ENCODE peak calls at places on chromosomes 12 and 14, in nine cellular contexts. O is lower lobe of right lung; S is activated CD8-positive, alpha-beta T cell treated with anti-CD3 and anti-CD28 coated beads for 36 hours; L is fibroblast of villous mesenchyme; F is midbrain; C is CD4-positive, CD25-positive, alpha-beta regulatory T cell; M is NCI-H1105; V is transverse colon; E is tibial artery. R is an unnamed sample.

GRCh38 chr12:131833896-131834641 is 5.9 kb downstream of the MMP17 start:
- DNase-seq in L (peak), F (peak), E (no peak), V (no peak), O (no peak), M (peak), S (no peak), C (no peak), R (no peak)

GRCh38 chr12:94676011-94676709 is 25.8 kb upstream of the TMCC3 start:
- DNase-seq in M (no peak), S (peak), E (peak), V (peak), F (peak), O (peak), C (peak), L (peak), R (peak)

GRCh38 chr12:21566223-21566906 is 38.3 kb downstream of the GYS2 start:
- DNase-seq in F (no peak), V (no peak), L (peak), M (no peak), O (no peak), S (no peak), E (no peak), C (no peak), R (no peak)

GRCh38 chr14:61101803-61102548 is 120.9 kb downstream of the SLC38A6 start:
- DNase-seq in M (no peak), L (peak), S (no peak), E (no peak), F (no peak), C (peak), V (no peak), O (no peak), R (peak)

GRCh38 chr12:96749978-96750377 is 157.1 kb upstream of the NEDD1 start:
- DNase-seq in S (no peak), O (no peak), M (no peak), E (no peak), V (no peak), C (no peak), F (no peak), L (no peak), R (no peak)

GRCh38 chr14:74364271-74364880 is 16.1 kb downstream of the VRTN start:
- DNase-seq in M (no peak), S (no peak), V (no peak), E (no peak), L (no peak), C (no peak), O (no peak), F (peak), R (no peak)

GRCh38 chr14:103828315-103828967 is 18.9 kb downstream of the PPP1R13B start:
- DNase-seq in O (no peak), M (no peak), S (peak), E (peak), V (peak), L (no peak), F (no peak), C (no peak), R (no peak)

GRCh38 chr12:40192704-40193255 is 32.0 kb upstream of the LRRK2 start:
- DNase-seq in E (no peak), O (no peak), M (no peak), V (peak), F (no peak), S (peak), L (no peak), C (peak), R (peak)

GRCh38 chr12:21642707-21643389 is 14.8 kb downstream of the LDHB start:
- DNase-seq in L (peak), V (no peak), F (no peak), C (no peak), M (no peak), O (no peak), S (no peak), E (no peak), R (no peak)

GRCh38 chr14:42671636-42672035 is 1065.0 kb downstream of the LRFN5 start:
- DNase-seq in O (no peak), M (no peak), L (no peak), S (no peak), E (no peak), F (no peak), C (no peak), V (no peak), R (no peak)

GRCh38 chr14:73266317-73266716 is 29.0 kb downstream of the PAPLN start:
- DNase-seq in V (no peak), M (no peak), E (no peak), C (no peak), L (no peak), F (no peak), S (no peak), O (no peak), R (no peak)

GRCh38 chr12:109087250-109087649 is 6.0 kb downstream of the ALKBH2 start:
- DNase-seq in F (no peak), L (no peak), E (no peak), M (no peak), O (no peak), S (peak), C (no peak), V (no peak), R (no peak)

GRCh38 chr12:14514946-14515345 is 52.7 kb downstream of the PLBD1 start:
- DNase-seq in M (no peak), L (peak), F (no peak), V (no peak), C (no peak), E (no peak), O (no peak), S (no peak), R (no peak)

GRCh38 chr12:24133385-24133784 is 183.9 kb upstream of the SOX5 start:
- DNase-seq in C (no peak), E (no peak), M (peak), L (no peak), V (no peak), F (no peak), O (no peak), S (no peak), R (no peak)

GRCh38 chr12:106445981-106446380 is 88.4 kb downstream of the POLR3B start:
- DNase-seq in O (no peak), M (peak), C (no peak), L (no peak), E (no peak), S (no peak), F (no peak), V (no peak), R (no peak)

GRCh38 chr14:100603341-100604125 is 16.3 kb upstream of the BEGAIN start:
- DNase-seq in F (no peak), M (no peak), L (no peak), S (no peak), E (no peak), O (no peak), C (no peak), V (no peak), R (no peak)

GRCh38 chr14:94560291-94560665 is 964 bp upstream of the SERPINA4 start:
- DNase-seq in E (no peak), V (no peak), C (no peak), O (no peak), S (no peak), M (no peak), F (no peak), L (no peak), R (no peak)

GRCh38 chr14:59207506-59207933 is 19.1 kb downstream of the DAAM1 start:
- DNase-seq in C (no peak), V (no peak), M (no peak), F (no peak), L (no peak), O (no peak), E (no peak), S (no peak), R (peak)

GRCh38 chr12:3117144-3117581 is 40.0 kb downstream of the TSPAN9 start:
- DNase-seq in C (no peak), S (no peak), F (no peak), O (no peak), V (no peak), E (no peak), L (peak), M (no peak), R (no peak)

GRCh38 chr12:124656947-124657434 is 89.6 kb upstream of the NCOR2 start:
- DNase-seq in E (no peak), F (no peak), L (no peak), O (no peak), C (no peak), M (no peak), V (no peak), S (no peak), R (no peak)

GRCh38 chr12:4246116-4246515 is 27.4 kb upstream of the CCND2 start:
- DNase-seq in S (no peak), V (no peak), L (no peak), E (no peak), F (no peak), O (no peak), M (no peak), C (no peak), R (peak)

GRCh38 chr12:23084236-23084995 is 459.4 kb downstream of the ETNK1 start:
- DNase-seq in F (no peak), C (no peak), M (peak), S (no peak), E (no peak), V (no peak), L (peak), O (no peak), R (no peak)

GRCh38 chr12:121030576-121031212 is 8.4 kb downstream of the OASL start:
- DNase-seq in V (no peak), F (no peak), O (peak), S (no peak), E (no peak), M (no peak), L (no peak), C (no peak), R (no peak)

GRCh38 chr14:25537846-25538455 is 488.0 kb upstream of the STXBP6 start:
- DNase-seq in M (peak), C (no peak), V (peak), E (no peak), L (no peak), S (peak), O (no peak), F (peak), R (peak)

GRCh38 chr12:7411343-7411742 is 32.6 kb downstream of the CD163L1 start:
- DNase-seq in C (no peak), F (no peak), L (no peak), S (no peak), O (no peak), E (no peak), M (no peak), V (no peak), R (no peak)

GRCh38 chr12:25585021-25585523 is 32.0 kb upstream of the LMNTD1 start:
- DNase-seq in C (no peak), V (no peak), M (peak), O (no peak), L (peak), S (no peak), E (peak), F (peak), R (no peak)

GRCh38 chr12:80157640-80158039 is 58.3 kb downstream of the OTOGL start:
- DNase-seq in V (no peak), F (no peak), M (no peak), O (no peak), E (no peak), S (no peak), L (peak), C (no peak), R (no peak)

GRCh38 chr12:78938341-78939084 is 73.9 kb downstream of the SYT1 start:
- DNase-seq in E (no peak), S (no peak), F (no peak), L (no peak), V (no peak), O (no peak), C (no peak), M (peak), R (no peak)

GRCh38 chr12:94725375-94726168 is 75.2 kb upstream of the TMCC3 start:
- DNase-seq in E (peak), M (no peak), L (peak), V (peak), C (peak), F (peak), S (no peak), O (no peak), R (peak)

GRCh38 chr14:93013368-93013719 is 90.4 kb downstream of the CHGA start:
- DNase-seq in V (no peak), L (no peak), E (peak), C (no peak), M (no peak), O (no peak), S (peak), F (no peak), R (peak)

GRCh38 chr12:121264951-121265350 is 31.6 kb downstream of the CAMKK2 start:
- DNase-seq in E (no peak), M (no peak), V (no peak), S (no peak), F (no peak), O (no peak), C (no peak), L (no peak), R (no peak)

GRCh38 chr14:41973178-41973577 is 366.5 kb downstream of the LRFN5 start:
- DNase-seq in M (no peak), S (no peak), C (no peak), L (no peak), F (no peak), E (no peak), V (no peak), O (no peak), R (no peak)

GRCh38 chr14:75267141-75267601 is 11.5 kb upstream of the FOS start:
- DNase-seq in O (no peak), F (no peak), E (no peak), V (no peak), L (peak), S (no peak), C (no peak), M (no peak), R (no peak)

GRCh38 chr14:74531467-74531866 is 37.9 kb downstream of the ISCA2 start:
- DNase-seq in F (no peak), E (no peak), C (no peak), S (peak), M (no peak), L (peak), O (no peak), V (peak), R (peak)

GRCh38 chr12:51678086-51678724 is 87.2 kb downstream of the SCN8A start:
- DNase-seq in L (peak), O (no peak), E (no peak), S (peak), V (peak), C (peak), F (peak), M (no peak), R (peak)

GRCh38 chr12:109223868-109224267 is 85.2 kb downstream of the FOXN4 start:
- DNase-seq in S (no peak), E (no peak), V (no peak), O (no peak), F (no peak), L (no peak), M (no peak), C (no peak), R (no peak)

GRCh38 chr14:99272669-99273024 is 650 bp upstream of the BCL11B start:
- DNase-seq in S (no peak), V (no peak), O (no peak), L (no peak), F (no peak), M (peak), C (no peak), E (no peak), R (no peak)

GRCh38 chr12:100151769-100152168 is 9.1 kb upstream of the BLTP3B start:
- DNase-seq in M (no peak), O (no peak), C (no peak), E (no peak), S (no peak), L (no peak), V (no peak), F (no peak), R (no peak)

GRCh38 chr12:108759914-108760313 is 28.6 kb upstream of the CORO1C start:
- DNase-seq in V (no peak), S (no peak), M (no peak), F (no peak), O (no peak), C (no peak), L (no peak), E (no peak), R (no peak)